ENCODE peak calls at places on chromosomes 11 and 22, in seven cellular contexts. E is IMR-90, N is K562, C is transverse colon, M is Peyer's patch, L is HCT116, J is breast epithelium. Y is an unnamed sample.

GRCh38 chr11:35142481-35143207 is 3.7 kb downstream of the CD44 start:
- DNase-seq in E (peak; percentile 82), N (peak; percentile 24), C (peak; percentile 42), M (peak; percentile 77), L (no peak), J (no peak), Y (no peak)

GRCh38 chr11:67303989-67304411 is 670 bp downstream of the SSH3 start:
- DNase-seq in E (no peak), N (no peak), C (peak; percentile 55), M (peak; percentile 66), L (no peak), J (peak; percentile 67), Y (peak; percentile 45)

GRCh38 chr11:31798057-31799035 is 12.8 kb downstream of the PAX6 start:
- DNase-seq in E (no peak), N (no peak), C (no peak), M (no peak), L (no peak), J (peak; percentile 49), Y (no peak)

GRCh38 chr11:17972987-17973386 is 39.9 kb downstream of the SERGEF start:
- DNase-seq in E (peak; percentile 93), N (peak; percentile 58), C (peak; percentile 10), M (no peak), L (peak; percentile 60), J (no peak), Y (no peak)

GRCh38 chr11:92696076-92696475 is 273.4 kb upstream of the MTNR1B start:
- DNase-seq in E (no peak), N (no peak), C (no peak), M (no peak), L (no peak), J (no peak), Y (no peak)

GRCh38 chr11:23976776-23977380 is 520.0 kb upstream of the LUZP2 start:
- DNase-seq in E (peak; percentile 70), N (no peak), C (no peak), M (no peak), L (no peak), J (no peak), Y (no peak)

GRCh38 chr11:12674936-12675696 is 895 bp downstream of the TEAD1 start:
- DNase-seq in E (no peak), N (peak; percentile 57), C (no peak), M (peak; percentile 47), L (no peak), J (no peak), Y (no peak)

GRCh38 chr22:45320326-45320976 is 10.7 kb downstream of the FAM118A start:
- DNase-seq in E (peak; percentile 75), N (no peak), C (no peak), M (no peak), L (no peak), J (no peak), Y (no peak)

GRCh38 chr11:20161230-20161918 is 1.1 kb upstream of the DBX1 start:
- DNase-seq in E (no peak), N (no peak), C (no peak), M (no peak), L (no peak), J (no peak), Y (no peak)

GRCh38 chr11:78031629-78032028 is 8.6 kb upstream of the KCTD14 start:
- DNase-seq in E (no peak), N (no peak), C (no peak), M (no peak), L (no peak), J (no peak), Y (no peak)

GRCh38 chr11:62497132-62497915 is 49.3 kb downstream of the AHNAK start:
- DNase-seq in E (peak; percentile 81), N (no peak), C (peak; percentile 62), M (peak; percentile 81), L (peak; percentile 74), J (no peak), Y (no peak)

GRCh38 chr11:120130991-120131760 is 6.7 kb downstream of the TRIM29 start:
- DNase-seq in E (no peak), N (no peak), C (peak; percentile 4), M (peak; percentile 37), L (no peak), J (peak; percentile 22), Y (peak; percentile 31)

GRCh38 chr11:65745049-65745448 is 24.5 kb upstream of the RNASEH2C start:
- DNase-seq in E (no peak), N (no peak), C (no peak), M (no peak), L (no peak), J (no peak), Y (no peak)

GRCh38 chr11:64353101-64353738 is 5.7 kb upstream of the RPS6KA4 start:
- DNase-seq in E (no peak), N (no peak), C (no peak), M (no peak), L (no peak), J (no peak), Y (no peak)

GRCh38 chr22:28949788-28950187 is 66.4 kb downstream of the ZNRF3 start:
- DNase-seq in E (peak; percentile 67), N (no peak), C (no peak), M (no peak), L (no peak), J (no peak), Y (no peak)

GRCh38 chr11:106763516-106763915 is 254.8 kb downstream of the GUCY1A2 start:
- DNase-seq in E (no peak), N (no peak), C (no peak), M (no peak), L (no peak), J (no peak), Y (no peak)

GRCh38 chr22:44347549-44347948 is 34.8 kb upstream of the SHISAL1 start:
- DNase-seq in E (no peak), N (no peak), C (no peak), M (no peak), L (no peak), J (no peak), Y (no peak)

GRCh38 chr22:23608583-23608982 is 23.5 kb downstream of the DRICH1 start:
- DNase-seq in E (peak; percentile 39), N (peak; percentile 30), C (no peak), M (no peak), L (no peak), J (no peak), Y (no peak)

GRCh38 chr22:23609983-23610781 is 21.9 kb downstream of the DRICH1 start:
- DNase-seq in E (no peak), N (no peak), C (no peak), M (no peak), L (no peak), J (no peak), Y (no peak)

GRCh38 chr22:23606204-23607131 is 25.7 kb downstream of the DRICH1 start:
- DNase-seq in E (no peak), N (no peak), C (no peak), M (no peak), L (no peak), J (no peak), Y (no peak)

GRCh38 chr22:23603266-23603665 is 23.2 kb upstream of the IGLL1 start:
- DNase-seq in E (no peak), N (no peak), C (no peak), M (no peak), L (no peak), J (no peak), Y (no peak)

DNA sequence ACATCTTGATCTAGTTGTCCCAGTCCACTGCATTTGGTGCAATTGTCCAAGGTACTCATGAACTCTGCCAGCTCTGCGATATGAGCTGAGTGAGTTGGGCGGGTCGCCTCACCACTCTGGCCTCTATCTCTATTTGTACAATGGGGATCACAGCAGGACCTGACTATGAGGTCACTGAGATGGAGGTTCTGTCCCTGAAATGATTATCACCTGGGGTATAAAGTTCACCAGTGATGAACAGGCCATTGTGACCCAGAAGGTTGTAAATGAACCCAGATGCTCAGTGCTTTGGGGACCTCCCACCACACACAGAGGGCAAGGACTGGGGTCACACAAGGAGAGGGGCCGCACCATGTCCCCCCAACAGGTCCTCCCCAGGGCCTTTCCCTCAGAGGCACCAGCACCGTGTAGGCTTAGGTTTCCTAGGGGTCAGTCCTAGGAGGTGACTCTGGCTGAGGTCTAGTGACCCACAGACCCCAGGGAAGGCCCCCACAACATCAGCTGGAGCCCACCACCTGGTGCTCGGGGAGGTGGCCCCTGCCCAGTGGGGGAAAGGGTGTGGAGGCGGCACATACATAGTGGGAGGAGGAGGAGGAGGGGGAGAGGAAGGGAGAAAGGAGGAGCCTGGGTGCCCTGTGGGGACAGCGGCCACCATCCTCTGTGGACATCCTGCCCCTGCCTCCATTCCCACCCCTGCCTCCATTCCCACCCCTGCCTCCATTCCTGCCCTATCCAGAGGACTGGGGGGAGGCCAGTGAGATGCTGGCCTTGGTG is 25.0 kb upstream of the IGLL1 start:
- DNase-seq in E (no peak), N (no peak), C (no peak), M (no peak), L (no peak), J (no peak), Y (no peak)
- TF ChIP-seq POLR2A in E (no peak), N (no peak), C (no peak), M (no peak), L (no peak), J (no peak), Y (no peak)

DNA sequence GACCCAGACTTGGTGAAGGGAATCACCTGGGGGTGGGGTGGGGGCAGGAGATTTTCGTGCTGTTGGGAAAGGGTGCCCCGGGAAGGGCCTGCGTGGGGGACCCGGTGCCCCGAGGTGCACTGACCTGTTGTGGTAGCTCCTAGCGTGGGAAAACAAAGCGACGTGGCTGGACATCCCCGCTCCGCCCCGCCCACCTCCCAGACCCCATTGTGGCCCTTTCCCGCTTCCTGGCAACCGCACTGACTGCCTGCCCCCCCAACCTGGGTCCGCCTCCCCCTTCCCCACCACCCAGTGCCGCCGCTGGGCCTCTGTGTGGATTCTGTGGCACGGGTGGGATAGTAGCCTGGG is 2.5 kb upstream of the TYMP start:
- DNase-seq in E (no peak), N (no peak), C (peak; percentile 63), M (no peak), L (no peak), J (no peak), Y (no peak)
- H3K27ac ChIP-seq in E (no peak overlapping the region), N (no peak overlapping the region), C (peak overlapping the region; percentile 98), M (peak overlapping the region; percentile 99), L (peak overlapping the region; percentile 100), J (peak overlapping the region; percentile 99), Y (peak overlapping the region; percentile 97)

GRCh38 chr22:17267661-17268330 is 48.6 kb upstream of the ADA2 start:
- DNase-seq in E (no peak), N (no peak), C (no peak), M (no peak), L (no peak), J (no peak), Y (no peak)

GRCh38 chr22:17269224-17269606 is 50.0 kb upstream of the ADA2 start:
- DNase-seq in E (no peak), N (no peak), C (no peak), M (no peak), L (no peak), J (no peak), Y (no peak)

GRCh38 chr22:17269607-17270261 is 50.5 kb upstream of the ADA2 start:
- DNase-seq in E (no peak), N (no peak), C (peak; percentile 60), M (no peak), L (no peak), J (no peak), Y (peak; percentile 84)

GRCh38 chr22:17266261-17266971 is 47.2 kb upstream of the ADA2 start:
- DNase-seq in E (no peak), N (no peak), C (peak; percentile 76), M (peak; percentile 74), L (no peak), J (no peak), Y (no peak)

GRCh38 chr22:17268501-17269223 is 49.4 kb upstream of the ADA2 start:
- DNase-seq in E (no peak), N (peak; percentile 65), C (no peak), M (no peak), L (no peak), J (no peak), Y (no peak)
- TF ChIP-seq CTCF in E (no peak), N (peak; percentile 47), C (no peak), M (peak; percentile 7), L (no peak), J (no peak), Y (peak; percentile 33)

GRCh38 chr11:61447601-61448551 is 18.0 kb downstream of the SDHAF2 start:
- DNase-seq in E (peak; percentile 50), N (no peak), C (no peak), M (no peak), L (no peak), J (no peak), Y (no peak)
- TF ChIP-seq POLR2A in E (no peak), N (no peak), C (no peak), M (no peak), L (no peak), J (no peak), Y (no peak)

Y was measured in right lobe of liver.